ENCODE peak calls at places on chromosomes 2 and 18, in six cellular contexts. W is endothelial cell; V is naive thymus-derived CD8-positive, alpha-beta T cell; F is iris pigment epithelial cell; H is activated T-cell treated with anti-CD3 and anti-CD28 coated beads for 4 hours; R is T-helper 2 cell. J is an unnamed sample.

GRCh38 chr2:120880381-120880780 is 144.7 kb downstream of the GLI2 start:
- DNase-seq in R (no peak), H (no peak), V (no peak), W (no peak), F (peak; percentile 78), J (no peak)

GRCh38 chr2:64793701-64794100 is 140.0 kb upstream of the SERTAD2 start:
- DNase-seq in R (no peak), H (no peak), V (no peak), W (no peak), F (peak; percentile 51), J (no peak)

GRCh38 chr2:39488450-39488849 is 51.4 kb upstream of the MAP4K3 start:
- DNase-seq in V (no peak), H (no peak), F (peak; percentile 96), W (no peak), R (no peak), J (no peak)

GRCh38 chr2:97870396-97870843 is 125.3 kb downstream of the TMEM131 start:
- DNase-seq in W (no peak), V (no peak), H (no peak), R (peak; percentile 96), F (peak; percentile 88), J (no peak)

GRCh38 chr2:46012618-46013240 is 284.5 kb upstream of the EPAS1 start:
- DNase-seq in F (no peak), H (no peak), V (no peak), R (no peak), W (no peak), J (no peak)

GRCh38 chr2:1605102-1605501 is 139.2 kb downstream of the PXDN start:
- DNase-seq in H (no peak), W (no peak), V (no peak), F (no peak), R (no peak), J (no peak)

GRCh38 chr18:4017479-4017878 is 437.6 kb downstream of the DLGAP1 start:
- DNase-seq in V (no peak), R (peak; percentile 38), H (no peak), F (no peak), W (peak; percentile 15), J (no peak)

GRCh38 chr2:239826786-239827510 is 198.2 kb downstream of the NDUFA10 start:
- DNase-seq in H (no peak), W (no peak), F (no peak), V (peak; percentile 41), R (no peak), J (peak; percentile 71)

GRCh38 chr2:9993490-9994165 is 42.1 kb downstream of the GRHL1 start:
- DNase-seq in R (peak; percentile 80), F (no peak), H (no peak), V (no peak), W (no peak), J (no peak)

GRCh38 chr2:57205241-57205640 is 841.4 kb upstream of the VRK2 start:
- DNase-seq in R (no peak), W (no peak), H (no peak), F (no peak), V (no peak), J (no peak)

GRCh38 chr2:72915076-72915906 is 2.0 kb upstream of the EMX1 start:
- DNase-seq in R (no peak), V (no peak), H (no peak), W (no peak), F (no peak), J (no peak)

GRCh38 chr2:203484266-203485112 is 50.6 kb downstream of the RAPH1 start:
- DNase-seq in R (peak; percentile 76), H (peak; percentile 20), W (no peak), F (peak; percentile 14), V (peak; percentile 79), J (no peak)

GRCh38 chr2:166417669-166418068 is 41.9 kb upstream of the SCN9A start:
- DNase-seq in F (peak; percentile 78), V (no peak), R (no peak), W (no peak), H (no peak), J (no peak)

GRCh38 chr18:57649536-57650495 is 28.2 kb upstream of the NARS1 start:
- DNase-seq in V (no peak), R (no peak), F (peak; percentile 94), W (no peak), H (no peak), J (no peak)

GRCh38 chr18:36153203-36153602 is 23.5 kb downstream of the ELP2 start:
- DNase-seq in W (no peak), F (peak; percentile 18), H (no peak), R (no peak), V (no peak), J (no peak)

GRCh38 chr2:145740302-145740701 is 1220.4 kb upstream of the ZEB2 start:
- DNase-seq in F (peak; percentile 80), R (no peak), V (no peak), W (no peak), H (no peak), J (no peak)

GRCh38 chr2:20617081-20617575 is 33.8 kb downstream of the HS1BP3 start:
- DNase-seq in V (peak; percentile 34), W (no peak), H (no peak), R (no peak), F (no peak), J (peak; percentile 91)

GRCh38 chr2:161474920-161475319 is 58.8 kb downstream of the TBR1 start:
- DNase-seq in W (no peak), R (no peak), F (no peak), H (no peak), V (no peak), J (no peak)

GRCh38 chr2:101124684-101125366 is 26.4 kb downstream of the TBC1D8 start:
- DNase-seq in W (no peak), V (no peak), F (peak; percentile 86), R (no peak), H (no peak), J (no peak)

GRCh38 chr2:47034973-47035609 is 119.5 kb upstream of the MCFD2 start:
- DNase-seq in V (no peak), H (no peak), F (peak; percentile 43), R (no peak), W (no peak), J (no peak)

GRCh38 chr2:229835601-229836283 is 86.1 kb downstream of the TRIP12 start:
- DNase-seq in V (no peak), R (peak; percentile 76), W (no peak), H (no peak), F (peak; percentile 67), J (no peak)

GRCh38 chr2:130873700-130874346 is 37.1 kb downstream of the ARHGEF4 start:
- DNase-seq in H (peak; percentile 65), R (peak; percentile 66), F (peak; percentile 62), V (peak; percentile 86), W (peak; percentile 77), J (peak; percentile 82)

GRCh38 chr2:163665051-163665450 is 70.8 kb downstream of the FIGN start:
- DNase-seq in R (no peak), W (no peak), V (no peak), H (no peak), F (no peak), J (no peak)

GRCh38 chr2:676647-677055 is 555 bp downstream of the TMEM18 start:
- DNase-seq in F (peak; percentile 99), R (peak; percentile 95), H (no peak), V (no peak), W (peak; percentile 99), J (peak; percentile 100)

GRCh38 chr2:207828361-207829057 is 58.8 kb upstream of the FZD5 start:
- DNase-seq in F (peak; percentile 35), W (no peak), H (no peak), R (peak; percentile 47), V (no peak), J (no peak)

GRCh38 chr2:220396287-220396686 is 768.9 kb downstream of the SLC4A3 start:
- DNase-seq in V (no peak), F (peak; percentile 80), R (no peak), H (no peak), W (no peak), J (no peak)

GRCh38 chr2:212712991-212713390 is 174.4 kb upstream of the ERBB4 start:
- DNase-seq in F (no peak), R (no peak), H (no peak), W (no peak), V (no peak), J (no peak)

GRCh38 chr2:575728-576237 is 101.4 kb downstream of the TMEM18 start:
- DNase-seq in H (no peak), W (no peak), R (no peak), V (no peak), F (no peak), J (no peak)

GRCh38 chr2:8754056-8754790 is 72.4 kb downstream of the ID2 start:
- DNase-seq in R (no peak), V (no peak), F (peak; percentile 43), W (no peak), H (no peak), J (no peak)

GRCh38 chr2:86025229-86025820 is 80.4 kb downstream of the POLR1A start:
- DNase-seq in H (no peak), R (no peak), W (no peak), V (no peak), F (peak; percentile 15), J (no peak)

J was measured in mesenteric fat pad.